ENCODE peak calls at places on chromosomes 3 and 15, in seven cellular contexts. One of them, this sample, is unnamed.
A peak's percentile ranks its signal among the peaks of the same experiment; 100 is the strongest.

GRCh38 chr3:53045784-53046170 is at the start of gene SFMBT1:
- DNase-seq in left lung: peak; percentile 90
- DNase-seq in HL-60: peak; percentile 58
- DNase-seq in sigmoid colon: peak; percentile 81
- DNase-seq in body of pancreas: peak; percentile 82
- DNase-seq in fibroblast of lung: peak; percentile 52
- DNase-seq in heart left ventricle: peak; percentile 82
- DNase-seq in this sample: no peak

GRCh38 chr3:164222200-164222599 is 856.1 kb downstream of the SI start:
- DNase-seq in HL-60: no peak
- DNase-seq in left lung: no peak
- DNase-seq in fibroblast of lung: no peak
- DNase-seq in body of pancreas: no peak
- DNase-seq in sigmoid colon: no peak
- DNase-seq in heart left ventricle: no peak
- DNase-seq in this sample: no peak

GRCh38 chr15:101054116-101054515 is 135.0 kb downstream of the LRRK1 start:
- DNase-seq in body of pancreas: no peak
- DNase-seq in left lung: no peak
- DNase-seq in HL-60: no peak
- DNase-seq in sigmoid colon: peak; percentile 8
- DNase-seq in fibroblast of lung: no peak
- DNase-seq in heart left ventricle: no peak
- DNase-seq in this sample: no peak

GRCh38 chr3:17974206-17974841 is 231.9 kb upstream of the TBC1D5 start:
- DNase-seq in body of pancreas: no peak
- DNase-seq in left lung: no peak
- DNase-seq in HL-60: no peak
- DNase-seq in fibroblast of lung: peak; percentile 4
- DNase-seq in heart left ventricle: no peak
- DNase-seq in sigmoid colon: no peak
- DNase-seq in this sample: no peak

GRCh38 chr15:49809894-49810594 is 189.2 kb downstream of the DTWD1 start:
- DNase-seq in heart left ventricle: no peak
- DNase-seq in left lung: no peak
- DNase-seq in fibroblast of lung: no peak
- DNase-seq in sigmoid colon: no peak
- DNase-seq in body of pancreas: peak; percentile 18
- DNase-seq in HL-60: no peak
- DNase-seq in this sample: no peak

GRCh38 chr3:66483006-66483928 is 17.6 kb downstream of the LRIG1 start:
- DNase-seq in fibroblast of lung: peak; percentile 86
- DNase-seq in HL-60: no peak
- DNase-seq in heart left ventricle: peak; percentile 85
- DNase-seq in sigmoid colon: peak; percentile 94
- DNase-seq in left lung: peak; percentile 79
- DNase-seq in body of pancreas: peak; percentile 73
- DNase-seq in this sample: peak; percentile 94

GRCh38 chr15:78540135-78540954 is at the start of gene PSMA4:
- DNase-seq in left lung: peak; percentile 98
- DNase-seq in heart left ventricle: peak; percentile 95
- DNase-seq in fibroblast of lung: peak; percentile 88
- DNase-seq in HL-60: peak; percentile 91
- DNase-seq in body of pancreas: peak; percentile 93
- DNase-seq in sigmoid colon: peak; percentile 96
- DNase-seq in this sample: peak; percentile 87

GRCh38 chr3:71530903-71531535 is 52.5 kb downstream of the FOXP1 start:
- DNase-seq in sigmoid colon: no peak
- DNase-seq in heart left ventricle: peak; percentile 50
- DNase-seq in left lung: no peak
- DNase-seq in HL-60: no peak
- DNase-seq in fibroblast of lung: no peak
- DNase-seq in body of pancreas: no peak
- DNase-seq in this sample: no peak

GRCh38 chr3:60322334-60322856 is 928.9 kb downstream of the FHIT start:
- DNase-seq in left lung: no peak
- DNase-seq in heart left ventricle: no peak
- DNase-seq in sigmoid colon: no peak
- DNase-seq in fibroblast of lung: no peak
- DNase-seq in body of pancreas: no peak
- DNase-seq in HL-60: no peak
- DNase-seq in this sample: no peak

GRCh38 chr15:101523560-101523940 is 34.0 kb upstream of the PCSK6 start:
- DNase-seq in heart left ventricle: no peak
- DNase-seq in fibroblast of lung: no peak
- DNase-seq in body of pancreas: no peak
- DNase-seq in HL-60: no peak
- DNase-seq in sigmoid colon: no peak
- DNase-seq in left lung: no peak
- DNase-seq in this sample: no peak

GRCh38 chr3:119681279-119681678 is 4.1 kb upstream of the COX17 start:
- DNase-seq in sigmoid colon: no peak
- DNase-seq in body of pancreas: no peak
- DNase-seq in heart left ventricle: no peak
- DNase-seq in HL-60: peak; percentile 26
- DNase-seq in left lung: no peak
- DNase-seq in fibroblast of lung: peak; percentile 60
- DNase-seq in this sample: no peak

GRCh38 chr3:141386611-141387110 is 18.4 kb downstream of the ZBTB38 start:
- DNase-seq in fibroblast of lung: peak; percentile 93
- DNase-seq in left lung: no peak
- DNase-seq in sigmoid colon: no peak
- DNase-seq in heart left ventricle: no peak
- DNase-seq in HL-60: no peak
- DNase-seq in body of pancreas: no peak
- DNase-seq in this sample: peak; percentile 62

GRCh38 chr3:195580733-195581443 is 2.9 kb downstream of the APOD start:
- DNase-seq in left lung: no peak
- DNase-seq in HL-60: no peak
- DNase-seq in body of pancreas: no peak
- DNase-seq in fibroblast of lung: peak; percentile 77
- DNase-seq in heart left ventricle: no peak
- DNase-seq in sigmoid colon: no peak
- DNase-seq in this sample: peak; percentile 42

GRCh38 chr15:89179966-89180875 is 41.2 kb downstream of the RLBP1 start:
- DNase-seq in HL-60: no peak
- DNase-seq in sigmoid colon: no peak
- DNase-seq in left lung: no peak
- DNase-seq in fibroblast of lung: no peak
- DNase-seq in body of pancreas: no peak
- DNase-seq in heart left ventricle: no peak
- DNase-seq in this sample: no peak

GRCh38 chr3:129366312-129366831 is 62.1 kb downstream of the EFCAB12 start:
- DNase-seq in fibroblast of lung: no peak
- DNase-seq in left lung: no peak
- DNase-seq in sigmoid colon: no peak
- DNase-seq in heart left ventricle: no peak
- DNase-seq in body of pancreas: no peak
- DNase-seq in HL-60: no peak
- DNase-seq in this sample: no peak

GRCh38 chr15:38886315-38887163 is 321.9 kb upstream of the RASGRP1 start:
- DNase-seq in sigmoid colon: no peak
- DNase-seq in left lung: no peak
- DNase-seq in heart left ventricle: no peak
- DNase-seq in HL-60: no peak
- DNase-seq in body of pancreas: no peak
- DNase-seq in fibroblast of lung: peak; percentile 93
- DNase-seq in this sample: no peak

GRCh38 chr15:32786906-32787305 is 69.1 kb downstream of the GREM1 start:
- DNase-seq in left lung: no peak
- DNase-seq in heart left ventricle: no peak
- DNase-seq in body of pancreas: no peak
- DNase-seq in HL-60: no peak
- DNase-seq in sigmoid colon: no peak
- DNase-seq in fibroblast of lung: no peak
- DNase-seq in this sample: no peak

GRCh38 chr15:84648539-84648938 is 5.5 kb downstream of the WDR73 start:
- DNase-seq in left lung: no peak
- DNase-seq in heart left ventricle: peak; percentile 80
- DNase-seq in fibroblast of lung: no peak
- DNase-seq in body of pancreas: peak; percentile 28
- DNase-seq in sigmoid colon: peak; percentile 77
- DNase-seq in HL-60: peak; percentile 64
- DNase-seq in this sample: no peak

GRCh38 chr3:155426524-155427230 is 133.2 kb upstream of the STRIT1 start:
- DNase-seq in heart left ventricle: no peak
- DNase-seq in fibroblast of lung: no peak
- DNase-seq in left lung: no peak
- DNase-seq in sigmoid colon: no peak
- DNase-seq in HL-60: no peak
- DNase-seq in body of pancreas: no peak
- DNase-seq in this sample: no peak

GRCh38 chr15:58793862-58794261 is 22.8 kb downstream of the MINDY2 start:
- DNase-seq in left lung: no peak
- DNase-seq in fibroblast of lung: no peak
- DNase-seq in body of pancreas: peak; percentile 41
- DNase-seq in heart left ventricle: peak; percentile 38
- DNase-seq in HL-60: no peak
- DNase-seq in sigmoid colon: no peak
- DNase-seq in this sample: no peak

GRCh38 chr15:66937588-66937987 is 127.8 kb upstream of the SMAD3 start:
- DNase-seq in fibroblast of lung: no peak
- DNase-seq in left lung: no peak
- DNase-seq in sigmoid colon: peak; percentile 3
- DNase-seq in heart left ventricle: no peak
- DNase-seq in HL-60: no peak
- DNase-seq in body of pancreas: no peak
- DNase-seq in this sample: no peak

GRCh38 chr3:185659942-185660921 is 74.1 kb downstream of the SENP2 start:
- DNase-seq in sigmoid colon: peak; percentile 82
- DNase-seq in body of pancreas: peak; percentile 88
- DNase-seq in fibroblast of lung: peak; percentile 86
- DNase-seq in left lung: peak; percentile 86
- DNase-seq in heart left ventricle: peak; percentile 73
- DNase-seq in HL-60: peak; percentile 73
- DNase-seq in this sample: peak; percentile 30

GRCh38 chr15:80970658-80971057 is 19.0 kb downstream of the MESD start:
- DNase-seq in body of pancreas: no peak
- DNase-seq in HL-60: no peak
- DNase-seq in heart left ventricle: no peak
- DNase-seq in sigmoid colon: no peak
- DNase-seq in left lung: no peak
- DNase-seq in fibroblast of lung: no peak
- DNase-seq in this sample: no peak
- H3K27ac ChIP-seq in body of pancreas: no peak overlapping the region
- H3K27ac ChIP-seq in HL-60: no peak overlapping the region
- H3K27ac ChIP-seq in heart left ventricle: no peak overlapping the region
- H3K27ac ChIP-seq in sigmoid colon: no peak overlapping the region
- H3K27ac ChIP-seq in left lung: no peak overlapping the region
- H3K27ac ChIP-seq in fibroblast of lung: no peak overlapping the region
- H3K27ac ChIP-seq in this sample: no peak overlapping the region

GRCh38 chr3:192943384-192943783 is 25.7 kb upstream of the MB21D2 start:
- DNase-seq in sigmoid colon: no peak
- DNase-seq in HL-60: no peak
- DNase-seq in left lung: no peak
- DNase-seq in fibroblast of lung: no peak
- DNase-seq in body of pancreas: no peak
- DNase-seq in heart left ventricle: peak; percentile 32
- DNase-seq in this sample: no peak
- H3K27ac ChIP-seq in sigmoid colon: no peak overlapping the region
- H3K27ac ChIP-seq in HL-60: no peak overlapping the region
- H3K27ac ChIP-seq in left lung: no peak overlapping the region
- H3K27ac ChIP-seq in fibroblast of lung: no peak overlapping the region
- H3K27ac ChIP-seq in body of pancreas: no peak overlapping the region
- H3K27ac ChIP-seq in heart left ventricle: peak overlapping the region; percentile 52
- H3K27ac ChIP-seq in this sample: no peak overlapping the region

DNA sequence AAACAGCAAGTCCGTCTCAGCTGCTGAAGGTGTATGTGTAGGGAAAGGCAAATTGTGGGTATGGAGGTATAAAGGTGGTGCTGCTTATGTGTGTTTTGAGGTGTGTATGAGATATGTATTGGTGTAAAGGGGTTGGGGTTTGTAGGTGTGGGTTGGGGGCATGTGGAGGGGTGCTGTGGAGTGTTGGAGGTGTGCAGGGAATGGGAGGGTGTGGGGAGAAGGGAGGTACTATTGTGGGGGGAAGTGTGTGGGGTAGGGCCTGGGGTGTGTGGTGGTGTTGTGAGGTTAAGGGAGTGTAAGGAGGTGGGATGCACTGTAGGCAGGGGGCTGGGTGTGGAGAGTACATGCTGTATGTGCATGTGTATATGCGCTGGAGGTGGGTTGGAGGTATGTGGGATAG is 15.7 kb downstream of the CCDC12 start:
- DNase-seq in HL-60: no peak
- DNase-seq in heart left ventricle: no peak
- DNase-seq in sigmoid colon: no peak
- DNase-seq in body of pancreas: no peak
- DNase-seq in fibroblast of lung: no peak
- DNase-seq in left lung: no peak
- DNase-seq in this sample: no peak
- H3K27ac ChIP-seq in HL-60: peak overlapping the region; percentile 3
- H3K27ac ChIP-seq in heart left ventricle: peak overlapping the region; percentile 66
- H3K27ac ChIP-seq in sigmoid colon: peak overlapping the region; percentile 73
- H3K27ac ChIP-seq in body of pancreas: peak overlapping the region; percentile 79
- H3K27ac ChIP-seq in fibroblast of lung: peak overlapping the region; percentile 6
- H3K27ac ChIP-seq in left lung: peak overlapping the region; percentile 71
- H3K27ac ChIP-seq in this sample: no peak overlapping the region

GRCh38 chr3:114624047-114624445 is 330.2 kb downstream of the TIGIT start:
- DNase-seq in sigmoid colon: peak; percentile 92
- DNase-seq in body of pancreas: peak; percentile 16
- DNase-seq in HL-60: no peak
- DNase-seq in fibroblast of lung: peak; percentile 77
- DNase-seq in heart left ventricle: peak; percentile 75
- DNase-seq in left lung: no peak
- DNase-seq in this sample: peak; percentile 6
- H3K27ac ChIP-seq in sigmoid colon: peak overlapping the region; percentile 89
- H3K27ac ChIP-seq in body of pancreas: peak overlapping the region; percentile 59
- H3K27ac ChIP-seq in HL-60: no peak overlapping the region
- H3K27ac ChIP-seq in fibroblast of lung: peak overlapping the region; percentile 95
- H3K27ac ChIP-seq in heart left ventricle: peak overlapping the region; percentile 97
- H3K27ac ChIP-seq in left lung: peak overlapping the region; percentile 85
- H3K27ac ChIP-seq in this sample: peak overlapping the region; percentile 89

GRCh38 chr3:49665822-49666519 is 8.2 kb upstream of the APEH start:
- DNase-seq in sigmoid colon: no peak
- DNase-seq in left lung: no peak
- DNase-seq in heart left ventricle: no peak
- DNase-seq in HL-60: no peak
- DNase-seq in fibroblast of lung: no peak
- DNase-seq in body of pancreas: no peak
- DNase-seq in this sample: no peak
- H3K27ac ChIP-seq in sigmoid colon: no peak overlapping the region
- H3K27ac ChIP-seq in left lung: no peak overlapping the region
- H3K27ac ChIP-seq in heart left ventricle: no peak overlapping the region
- H3K27ac ChIP-seq in HL-60: no peak overlapping the region
- H3K27ac ChIP-seq in fibroblast of lung: no peak overlapping the region
- H3K27ac ChIP-seq in body of pancreas: no peak overlapping the region
- H3K27ac ChIP-seq in this sample: no peak overlapping the region

DNA sequence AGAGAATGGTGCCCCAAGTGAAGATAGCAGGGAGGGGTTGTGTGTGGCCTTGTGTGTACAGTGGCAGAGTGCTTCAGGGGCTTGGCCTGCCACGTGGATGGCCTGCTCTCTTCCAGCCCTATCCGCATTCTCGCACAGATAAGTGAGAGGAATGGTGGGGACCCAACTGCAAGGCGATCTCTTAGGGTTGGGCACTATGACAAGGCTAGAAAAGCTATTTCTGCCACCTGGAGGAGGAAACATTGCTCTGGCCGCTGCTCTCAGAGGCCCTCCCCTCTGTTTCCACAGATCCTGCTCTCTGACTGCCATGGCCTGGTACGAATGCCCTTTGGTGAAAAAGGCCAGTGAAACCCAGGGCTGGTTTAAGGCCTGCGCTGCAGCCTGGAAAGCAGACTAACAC is 20.6 kb downstream of the EEFSEC start:
- DNase-seq in left lung: no peak
- DNase-seq in sigmoid colon: no peak
- DNase-seq in HL-60: peak; percentile 33
- DNase-seq in heart left ventricle: peak; percentile 42
- DNase-seq in fibroblast of lung: no peak
- DNase-seq in body of pancreas: no peak
- DNase-seq in this sample: no peak
- H3K27ac ChIP-seq in left lung: no peak overlapping the region
- H3K27ac ChIP-seq in sigmoid colon: no peak overlapping the region
- H3K27ac ChIP-seq in HL-60: no peak overlapping the region
- H3K27ac ChIP-seq in heart left ventricle: peak overlapping the region; percentile 66
- H3K27ac ChIP-seq in fibroblast of lung: no peak overlapping the region
- H3K27ac ChIP-seq in body of pancreas: no peak overlapping the region
- H3K27ac ChIP-seq in this sample: no peak overlapping the region

This sample was measured in substantia nigra.